ENCODE peak calls at places on chromosome 5, in five cellular contexts. C, W, D, S and N are unnamed samples.

GRCh38 chr5:62100201-62100600 is 205.8 kb upstream of the KIF2A start:
- DNase-seq in W (no peak), C (no peak), S (no peak), D (no peak), N (no peak)

GRCh38 chr5:78893959-78894676 is 91.0 kb downstream of the ARSB start:
- DNase-seq in S (no peak), D (no peak), W (no peak), C (no peak), N (no peak)

GRCh38 chr5:100667021-100667671 is 132.0 kb downstream of the FAM174A start:
- DNase-seq in C (no peak), W (no peak), D (peak; percentile 64), S (no peak), N (no peak)

GRCh38 chr5:42854795-42855194 is 43.1 kb upstream of the SELENOP start:
- DNase-seq in W (no peak), C (no peak), S (no peak), D (no peak), N (no peak)

GRCh38 chr5:157308826-157309465 is 43.0 kb downstream of the CYFIP2 start:
- DNase-seq in C (no peak), S (no peak), D (peak; percentile 79), W (no peak), N (no peak)

GRCh38 chr5:77426670-77427069 is 65.4 kb downstream of the WDR41 start:
- DNase-seq in W (no peak), C (no peak), D (peak; percentile 87), S (no peak), N (no peak)

GRCh38 chr5:143002459-143003327 is 232.5 kb downstream of the ARHGAP26 start:
- DNase-seq in W (no peak), D (peak; percentile 79), C (peak; percentile 38), S (peak; percentile 47), N (no peak)

GRCh38 chr5:134477462-134478245 is 47.8 kb upstream of the JADE2 start:
- DNase-seq in S (no peak), D (peak; percentile 40), W (no peak), C (no peak), N (no peak)

GRCh38 chr5:115815006-115815692 is 1.3 kb downstream of the CDO1 start:
- DNase-seq in W (no peak), C (no peak), D (no peak), S (no peak), N (no peak)

GRCh38 chr5:179700401-179700918 is 1.7 kb downstream of the CANX start:
- DNase-seq in W (no peak), C (no peak), S (no peak), D (peak; percentile 29), N (no peak)

GRCh38 chr5:110951373-110951791 is 120.1 kb upstream of the TSLP start:
- DNase-seq in S (no peak), D (no peak), W (no peak), C (no peak), N (no peak)

GRCh38 chr5:103808464-103809106 is 246.0 kb upstream of the NUDT12 start:
- DNase-seq in C (no peak), W (peak; percentile 15), S (peak; percentile 53), D (peak; percentile 31), N (peak; percentile 42)

GRCh38 chr5:16033196-16033925 is 146.2 kb downstream of the MARCHF11 start:
- DNase-seq in D (no peak), W (no peak), S (no peak), C (no peak), N (no peak)

GRCh38 chr5:178328826-178329225 is 96.2 kb upstream of the PHYKPL start:
- DNase-seq in S (no peak), C (no peak), W (no peak), D (no peak), N (no peak)

GRCh38 chr5:179377421-179378115 is 32.3 kb upstream of the ADAMTS2 start:
- DNase-seq in S (no peak), W (no peak), D (no peak), C (no peak), N (no peak)

GRCh38 chr5:135964670-135965320 is 10.0 kb upstream of the LECT2 start:
- DNase-seq in D (peak; percentile 41), S (no peak), C (no peak), W (no peak), N (no peak)

GRCh38 chr5:93461751-93462150 is 119.3 kb downstream of the NR2F1-AS1 start:
- DNase-seq in C (no peak), S (no peak), W (no peak), D (peak; percentile 52), N (no peak)

GRCh38 chr5:170297589-170298462 is at the start of gene LCP2:
- DNase-seq in S (no peak), D (no peak), W (no peak), C (no peak), N (no peak)

GRCh38 chr5:149046196-149046829 is 16.5 kb downstream of the SH3TC2 start:
- DNase-seq in W (no peak), C (no peak), D (no peak), S (no peak), N (no peak)

GRCh38 chr5:76269259-76269958 is 133.7 kb upstream of the IQGAP2 start:
- DNase-seq in S (no peak), W (no peak), D (no peak), C (peak; percentile 18), N (no peak)

GRCh38 chr5:94562327-94562971 is 56.0 kb downstream of the KIAA0825 start:
- DNase-seq in C (no peak), W (no peak), S (no peak), D (no peak), N (no peak)

GRCh38 chr5:85670417-85670816 is 947.3 kb upstream of the COX7C start:
- DNase-seq in W (no peak), C (no peak), D (no peak), S (no peak), N (no peak)

GRCh38 chr5:19519448-19519847 is 468.6 kb downstream of the CDH18 start:
- DNase-seq in C (no peak), D (no peak), W (no peak), S (no peak), N (no peak)

GRCh38 chr5:44538831-44539539 is 149.8 kb upstream of the FGF10 start:
- DNase-seq in C (no peak), W (no peak), S (no peak), D (peak; percentile 13), N (no peak)

GRCh38 chr5:61790678-61791077 is 458.6 kb downstream of the ZSWIM6 start:
- DNase-seq in D (no peak), W (no peak), C (no peak), S (no peak), N (no peak)

GRCh38 chr5:178790371-178790770 is 59.9 kb upstream of the ZNF354A start:
- DNase-seq in W (no peak), S (no peak), C (no peak), D (no peak), N (no peak)

GRCh38 chr5:124584991-124585715 is 161.3 kb downstream of the ZNF608 start:
- DNase-seq in W (no peak), S (no peak), D (no peak), C (no peak), N (no peak)

GRCh38 chr5:14305045-14305444 is 161.9 kb downstream of the TRIO start:
- DNase-seq in S (no peak), W (no peak), D (peak; percentile 92), C (no peak), N (no peak)